ENCODE peak calls at places on chromosomes 12 and 14, in four cellular contexts. T is astrocyte of the cerebellum, A is AG04450, R is fibroblast of lung. W is an unnamed sample.

GRCh38 chr14:54737132-54737711 is 165.4 kb downstream of the GCH1 start:
- DNase-seq in A (no peak), T (peak; percentile 57), R (peak; percentile 51), W (peak; percentile 61)

GRCh38 chr14:53462931-53463778 is 310.0 kb upstream of the DDHD1 start:
- DNase-seq in R (no peak), A (no peak), T (no peak), W (no peak)

GRCh38 chr14:67472726-67473125 is 15.8 kb downstream of the TMEM229B start:
- DNase-seq in T (no peak), R (no peak), A (no peak), W (no peak)

GRCh38 chr14:88252536-88252935 is 70.5 kb downstream of the KCNK10 start:
- DNase-seq in A (no peak), R (no peak), T (no peak), W (no peak)

GRCh38 chr14:55103005-55103640 is 25.9 kb upstream of the LGALS3 start:
- DNase-seq in A (peak; percentile 72), R (peak; percentile 97), T (peak; percentile 81), W (peak; percentile 96)

GRCh38 chr12:24039113-24039525 is 89.6 kb upstream of the SOX5 start:
- DNase-seq in A (peak; percentile 63), T (peak; percentile 73), R (peak; percentile 93), W (peak; percentile 93)

GRCh38 chr12:52434760-52435530 is 774 bp upstream of the KRT75 start:
- DNase-seq in T (no peak), A (no peak), R (no peak), W (no peak)

GRCh38 chr12:127567531-127567930 is 699.4 kb upstream of the TMEM132C start:
- DNase-seq in A (no peak), R (no peak), T (no peak), W (no peak)

GRCh38 chr12:561908-562593 is 101.2 kb downstream of the NINJ2 start:
- DNase-seq in R (no peak), T (no peak), A (no peak), W (no peak)

GRCh38 chr12:84497819-84498218 is 414.8 kb downstream of the SLC6A15 start:
- DNase-seq in A (no peak), T (peak; percentile 5), R (peak; percentile 55), W (peak; percentile 30)
- TF ChIP-seq CTCF in A (peak; percentile 69), T (peak; percentile 56), R (peak; percentile 56), W (peak; percentile 53)

GRCh38 chr12:56759270-56759908 is 3.7 kb upstream of the HSD17B6 start:
- DNase-seq in A (no peak), T (no peak), R (peak; percentile 28), W (no peak)

GRCh38 chr12:56760460-56760859 is 2.7 kb upstream of the HSD17B6 start:
- DNase-seq in T (no peak), R (no peak), A (no peak), W (no peak)

GRCh38 chr12:56766535-56766934 is 3.4 kb downstream of the HSD17B6 start:
- DNase-seq in T (no peak), R (no peak), A (no peak), W (no peak)

GRCh38 chr12:56768424-56768823 is 5.3 kb downstream of the HSD17B6 start:
- DNase-seq in R (no peak), T (no peak), A (no peak), W (no peak)

DNA sequence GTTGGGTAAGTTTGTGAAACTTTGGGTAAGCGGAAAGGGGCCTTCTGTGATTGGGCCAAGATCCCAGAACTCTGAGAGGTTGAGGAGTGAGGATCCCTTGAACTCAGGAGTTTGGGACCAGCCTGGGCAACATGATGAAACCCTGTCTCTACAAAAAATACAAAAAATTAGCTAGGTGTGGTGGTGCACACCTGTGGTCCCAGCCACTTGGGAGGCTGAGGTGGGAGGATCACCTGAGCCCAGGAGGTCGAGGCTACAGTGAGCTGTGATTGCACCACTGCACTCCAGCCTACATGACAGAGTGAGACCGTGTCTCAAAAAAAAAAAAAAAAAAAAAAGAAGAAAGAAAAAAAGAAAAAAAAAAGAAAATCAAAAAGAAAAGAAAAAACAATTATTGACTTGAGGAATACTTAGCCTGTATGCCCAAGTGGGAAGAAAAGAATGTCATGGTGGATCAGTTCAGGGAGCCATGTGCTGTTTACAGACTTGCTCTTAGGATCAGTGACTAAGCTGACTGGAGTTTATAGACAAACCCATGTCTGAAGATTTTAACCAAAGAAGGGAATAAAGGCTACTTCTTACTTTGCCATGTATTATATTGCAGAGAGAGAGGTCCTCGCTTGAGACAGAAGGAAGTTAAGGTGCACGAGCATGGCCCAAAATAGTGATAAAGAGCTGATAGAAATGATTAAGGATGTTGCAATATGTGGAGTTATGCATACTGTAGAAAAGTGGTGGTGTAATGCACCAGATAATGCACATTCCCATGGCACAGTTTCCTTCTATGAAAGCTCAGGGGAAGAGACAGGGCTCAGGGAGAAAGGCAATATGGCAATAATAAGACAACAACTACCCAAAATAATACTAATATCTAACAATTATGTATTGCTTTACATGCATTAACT is 881 bp downstream of the HSD17B6 start:
- DNase-seq in A (peak; percentile 36), T (no peak), R (peak; percentile 31), W (peak; percentile 17)
- H3K4me3 ChIP-seq in A (no peak overlapping the region), T (no peak overlapping the region), R (no peak overlapping the region), W (no peak overlapping the region)

GRCh38 chr12:79121486-79121885 is 256.9 kb downstream of the SYT1 start:
- DNase-seq in A (no peak), R (no peak), T (no peak), W (peak; percentile 18)
- TF ChIP-seq CTCF in A (peak; percentile 24), R (no peak), T (no peak), W (peak; percentile 46)

GRCh38 chr12:114681149-114681849 is 2.7 kb downstream of the TBX3 start:
- DNase-seq in T (no peak), R (peak; percentile 70), A (no peak), W (peak; percentile 66)

GRCh38 chr12:114683709-114684097 is 272 bp downstream of the TBX3 start:
- DNase-seq in A (no peak), T (no peak), R (no peak), W (no peak)

GRCh38 chr12:114682920-114683708 is 861 bp downstream of the TBX3 start:
- DNase-seq in T (no peak), R (no peak), A (no peak), W (peak; percentile 47)

GRCh38 chr12:114680498-114681148 is 3.4 kb downstream of the TBX3 start:
- DNase-seq in T (no peak), A (no peak), R (peak; percentile 55), W (peak; percentile 32)

GRCh38 chr12:114682101-114682919 is 1.7 kb downstream of the TBX3 start:
- DNase-seq in A (no peak), T (no peak), R (no peak), W (no peak)
- H3K4me3 ChIP-seq in A (peak overlapping the region; percentile 96), T (peak overlapping the region; percentile 90), R (peak overlapping the region; percentile 90), W (peak overlapping the region; percentile 86)

DNA sequence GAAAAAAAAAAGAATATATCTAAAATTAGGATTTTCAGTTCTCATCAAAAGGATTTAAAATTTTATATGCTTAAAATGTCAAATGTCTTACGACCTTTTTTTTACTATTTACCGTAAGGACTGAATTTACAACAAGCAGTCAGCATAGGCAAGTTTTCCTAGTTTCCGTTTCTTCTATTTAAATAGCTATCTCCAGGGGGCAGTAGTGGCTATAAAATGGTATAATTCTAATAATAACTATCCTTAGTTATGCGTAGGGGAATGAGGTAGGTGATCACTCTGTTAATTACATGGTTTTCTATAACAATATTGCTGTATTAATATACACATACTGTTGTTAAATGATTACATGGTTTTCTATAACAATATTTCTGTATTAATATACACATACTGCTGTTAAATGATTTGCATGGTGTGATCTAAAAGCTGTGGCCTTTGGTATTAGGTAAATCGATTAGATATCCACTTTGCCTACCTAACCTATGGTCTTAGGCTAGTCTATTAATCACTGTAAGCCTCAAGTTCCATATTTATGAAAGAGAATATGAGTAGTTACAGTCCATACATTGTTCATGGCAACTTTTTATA is 217.7 kb upstream of the PDZRN4 start:
- DNase-seq in A (no peak), T (no peak), R (no peak), W (no peak)
- TF ChIP-seq CTCF in A (no peak), T (no peak), R (no peak), W (no peak)

GRCh38 chr14:74610199-74610865 is 1.7 kb downstream of the LTBP2 start:
- DNase-seq in R (no peak), T (no peak), A (no peak), W (no peak)
- H3K4me3 ChIP-seq in R (peak overlapping the region; percentile 49), T (peak overlapping the region; percentile 71), A (peak overlapping the region; percentile 75), W (peak overlapping the region; percentile 72)

GRCh38 chr14:45678163-45678562 is 425.2 kb upstream of the MIS18BP1 start:
- DNase-seq in R (no peak), A (no peak), T (no peak), W (no peak)
- TF ChIP-seq CTCF in R (no peak), A (no peak), T (no peak), W (no peak)

GRCh38 chr12:124881123-124881522 is 17.5 kb upstream of the SCARB1 start:
- DNase-seq in A (no peak), R (no peak), T (no peak), W (no peak)

GRCh38 chr12:124883263-124883876 is 19.7 kb upstream of the SCARB1 start:
- DNase-seq in T (no peak), A (no peak), R (no peak), W (no peak)

GRCh38 chr12:124878795-124879516 is 15.3 kb upstream of the SCARB1 start:
- DNase-seq in T (no peak), R (no peak), A (no peak), W (no peak)

GRCh38 chr12:124888203-124888602 is 24.5 kb upstream of the SCARB1 start:
- DNase-seq in R (no peak), T (no peak), A (no peak), W (peak; percentile 19)

GRCh38 chr12:124884587-124885438 is 21.1 kb upstream of the SCARB1 start:
- DNase-seq in R (no peak), A (no peak), T (no peak), W (no peak)
- H3K4me3 ChIP-seq in R (no peak overlapping the region), A (no peak overlapping the region), T (no peak overlapping the region), W (no peak overlapping the region)

DNA sequence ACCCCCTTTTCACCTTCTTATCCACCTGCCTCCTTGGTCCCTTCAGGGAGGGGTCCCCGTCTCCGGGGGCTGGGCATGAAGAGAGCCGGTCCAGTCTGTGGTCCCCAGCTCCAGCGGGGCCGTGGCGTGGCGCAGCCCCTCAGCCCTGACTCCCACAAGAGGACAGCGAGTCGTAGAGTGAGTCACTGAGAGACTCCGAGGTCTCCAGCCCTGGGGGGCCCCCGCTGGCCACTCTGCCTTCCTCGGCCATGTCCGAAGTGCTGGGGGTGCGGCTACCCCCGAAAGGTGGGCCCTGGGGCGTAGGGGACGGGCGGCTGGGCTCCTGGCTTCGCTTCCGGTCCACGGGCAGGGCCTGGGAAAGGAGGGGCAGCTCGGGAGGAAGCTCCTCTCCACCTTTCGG is 36.5 kb downstream of the NCKAP5L start:
- DNase-seq in R (no peak), A (no peak), T (no peak), W (no peak)
- TF ChIP-seq CTCF in R (no peak), A (no peak), T (no peak), W (no peak)

GRCh38 chr12:56332512-56333196 is 1.1 kb downstream of the PAN2 start:
- DNase-seq in R (no peak), T (no peak), A (no peak), W (no peak)
- H3K4me3 ChIP-seq in R (peak overlapping the region; percentile 82), T (peak overlapping the region; percentile 50), A (peak overlapping the region; percentile 67), W (peak overlapping the region; percentile 74)